ENCODE peak calls at places on chromosome 1, in six cellular contexts. One of them, this sample, is unnamed.

GRCh38 chr1:231600461-231600976 is 26.1 kb upstream of the DISC1 start:
- DNase-seq in stimulated activated CD4-positive, alpha-beta T cell treated with anti-CD3 and anti-CD28 coated beads, TNF-alpha, amount 100 ng/mL, for 48 hours: no peak
- DNase-seq in activated T-cell treated with anti-CD3 and anti-CD28 coated beads for 24 hours: no peak
- DNase-seq in endothelial cell of umbilical vein: peak
- DNase-seq in fibroblast of pulmonary artery: peak
- DNase-seq in psoas muscle: no peak
- DNase-seq in this sample: no peak

GRCh38 chr1:184191181-184191601 is 139.7 kb downstream of the TSEN15 start:
- DNase-seq in stimulated activated CD4-positive, alpha-beta T cell treated with anti-CD3 and anti-CD28 coated beads, TNF-alpha, amount 100 ng/mL, for 48 hours: no peak
- DNase-seq in activated T-cell treated with anti-CD3 and anti-CD28 coated beads for 24 hours: no peak
- DNase-seq in endothelial cell of umbilical vein: no peak
- DNase-seq in fibroblast of pulmonary artery: peak
- DNase-seq in psoas muscle: peak
- DNase-seq in this sample: no peak

GRCh38 chr1:51189421-51190073 is 46.5 kb upstream of the RNF11 start:
- DNase-seq in stimulated activated CD4-positive, alpha-beta T cell treated with anti-CD3 and anti-CD28 coated beads, TNF-alpha, amount 100 ng/mL, for 48 hours: peak
- DNase-seq in activated T-cell treated with anti-CD3 and anti-CD28 coated beads for 24 hours: peak
- DNase-seq in endothelial cell of umbilical vein: peak
- DNase-seq in fibroblast of pulmonary artery: peak
- DNase-seq in psoas muscle: no peak
- DNase-seq in this sample: peak

GRCh38 chr1:221439734-221440436 is 302.0 kb downstream of the DUSP10 start:
- DNase-seq in stimulated activated CD4-positive, alpha-beta T cell treated with anti-CD3 and anti-CD28 coated beads, TNF-alpha, amount 100 ng/mL, for 48 hours: no peak
- DNase-seq in activated T-cell treated with anti-CD3 and anti-CD28 coated beads for 24 hours: peak
- DNase-seq in endothelial cell of umbilical vein: peak
- DNase-seq in fibroblast of pulmonary artery: peak
- DNase-seq in psoas muscle: no peak
- DNase-seq in this sample: no peak

GRCh38 chr1:10724948-10725852 is 71.2 kb downstream of the CASZ1 start:
- DNase-seq in stimulated activated CD4-positive, alpha-beta T cell treated with anti-CD3 and anti-CD28 coated beads, TNF-alpha, amount 100 ng/mL, for 48 hours: no peak
- DNase-seq in activated T-cell treated with anti-CD3 and anti-CD28 coated beads for 24 hours: no peak
- DNase-seq in endothelial cell of umbilical vein: no peak
- DNase-seq in fibroblast of pulmonary artery: peak
- DNase-seq in psoas muscle: peak
- DNase-seq in this sample: no peak

GRCh38 chr1:2041887-2042286 is 8.3 kb upstream of the PRKCZ start:
- DNase-seq in stimulated activated CD4-positive, alpha-beta T cell treated with anti-CD3 and anti-CD28 coated beads, TNF-alpha, amount 100 ng/mL, for 48 hours: no peak
- DNase-seq in activated T-cell treated with anti-CD3 and anti-CD28 coated beads for 24 hours: no peak
- DNase-seq in endothelial cell of umbilical vein: no peak
- DNase-seq in fibroblast of pulmonary artery: no peak
- DNase-seq in psoas muscle: no peak
- DNase-seq in this sample: no peak

GRCh38 chr1:25554886-25555752 is 11.7 kb downstream of the LDLRAP1 start:
- DNase-seq in stimulated activated CD4-positive, alpha-beta T cell treated with anti-CD3 and anti-CD28 coated beads, TNF-alpha, amount 100 ng/mL, for 48 hours: no peak
- DNase-seq in activated T-cell treated with anti-CD3 and anti-CD28 coated beads for 24 hours: no peak
- DNase-seq in endothelial cell of umbilical vein: no peak
- DNase-seq in fibroblast of pulmonary artery: peak
- DNase-seq in psoas muscle: peak
- DNase-seq in this sample: no peak

GRCh38 chr1:156475568-156476500 is 24.7 kb downstream of the MEF2D start:
- DNase-seq in stimulated activated CD4-positive, alpha-beta T cell treated with anti-CD3 and anti-CD28 coated beads, TNF-alpha, amount 100 ng/mL, for 48 hours: no peak
- DNase-seq in activated T-cell treated with anti-CD3 and anti-CD28 coated beads for 24 hours: no peak
- DNase-seq in endothelial cell of umbilical vein: no peak
- DNase-seq in fibroblast of pulmonary artery: no peak
- DNase-seq in psoas muscle: peak
- DNase-seq in this sample: no peak

GRCh38 chr1:246793331-246793890 is 69.2 kb downstream of the SCCPDH start:
- DNase-seq in stimulated activated CD4-positive, alpha-beta T cell treated with anti-CD3 and anti-CD28 coated beads, TNF-alpha, amount 100 ng/mL, for 48 hours: no peak
- DNase-seq in activated T-cell treated with anti-CD3 and anti-CD28 coated beads for 24 hours: no peak
- DNase-seq in endothelial cell of umbilical vein: no peak
- DNase-seq in fibroblast of pulmonary artery: no peak
- DNase-seq in psoas muscle: no peak
- DNase-seq in this sample: no peak